ENCODE peak calls at places on chromosomes 4 and X, in four cellular contexts. One of them, this sample, is unnamed.

GRCh38 chrX:71619193-71619592 is 882 bp upstream of the CXCR3 start:
- DNase-seq in fibroblast of lung: no peak
- DNase-seq in GM23338: no peak
- DNase-seq in GM23248: no peak
- DNase-seq in this sample: no peak

GRCh38 chr4:108881190-108881589 is 118.3 kb upstream of the ETNPPL start:
- DNase-seq in GM23338: no peak
- DNase-seq in fibroblast of lung: peak
- DNase-seq in GM23248: peak
- DNase-seq in this sample: peak

GRCh38 chr4:79977131-79977840 is 95.7 kb downstream of the ANTXR2 start:
- DNase-seq in GM23248: no peak
- DNase-seq in GM23338: no peak
- DNase-seq in fibroblast of lung: peak
- DNase-seq in this sample: no peak

GRCh38 chr4:169628579-169628978 is 8.2 kb downstream of the CLCN3 start:
- DNase-seq in fibroblast of lung: no peak
- DNase-seq in GM23248: no peak
- DNase-seq in GM23338: no peak
- DNase-seq in this sample: no peak

GRCh38 chrX:133923113-133923512 is 62.3 kb downstream of the GPC3 start:
- DNase-seq in fibroblast of lung: peak
- DNase-seq in GM23248: peak
- DNase-seq in GM23338: no peak
- DNase-seq in this sample: peak

GRCh38 chrX:39950035-39950688 is 147.6 kb downstream of the BCOR start:
- DNase-seq in fibroblast of lung: no peak
- DNase-seq in GM23338: no peak
- DNase-seq in GM23248: peak
- DNase-seq in this sample: no peak

GRCh38 chr4:153934689-153935017 is 145.8 kb upstream of the SFRP2 start:
- DNase-seq in fibroblast of lung: no peak
- DNase-seq in GM23338: no peak
- DNase-seq in GM23248: peak
- DNase-seq in this sample: no peak

GRCh38 chr4:167897116-167897515 is 195.2 kb upstream of the ANXA10 start:
- DNase-seq in GM23248: no peak
- DNase-seq in GM23338: peak
- DNase-seq in fibroblast of lung: peak
- DNase-seq in this sample: peak

GRCh38 chrX:101409043-101409442 is 1.0 kb downstream of the HNRNPH2 start:
- DNase-seq in GM23338: peak
- DNase-seq in fibroblast of lung: no peak
- DNase-seq in GM23248: peak
- DNase-seq in this sample: no peak

DNA sequence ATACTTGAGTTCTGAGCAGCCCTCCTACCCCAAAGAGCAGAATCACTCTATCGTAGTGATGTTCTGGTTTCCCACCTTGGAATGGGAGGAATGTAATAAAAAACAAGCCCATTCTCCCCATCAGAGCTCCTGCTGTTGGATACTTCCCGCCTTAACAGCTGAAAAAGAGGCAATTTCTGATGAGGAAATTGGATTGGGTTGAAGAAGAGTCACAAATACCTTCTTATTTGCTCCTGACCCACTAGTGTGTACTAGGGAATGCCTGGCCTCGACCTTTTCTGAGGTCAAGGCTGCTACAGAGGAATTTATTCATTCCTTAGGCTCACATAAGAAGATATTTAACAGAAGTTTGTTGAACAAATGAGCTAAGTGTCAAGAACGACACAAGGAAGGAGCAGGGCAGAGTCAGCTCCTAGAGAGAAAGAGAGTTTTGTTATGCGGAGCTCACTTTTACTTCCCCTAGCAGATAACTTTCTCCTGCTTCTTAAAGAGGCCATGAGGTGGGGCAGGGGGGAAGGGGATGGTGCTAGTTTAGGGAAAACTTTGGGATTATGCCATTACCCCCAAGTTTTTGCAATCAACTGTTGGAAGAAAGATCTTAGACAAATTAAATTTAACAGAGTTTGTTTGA is 273.8 kb upstream of the CLNK start:
- DNase-seq in GM23338: peak
- DNase-seq in GM23248: no peak
- DNase-seq in fibroblast of lung: no peak
- DNase-seq in this sample: no peak
- TF ChIP-seq EZH2 in GM23338: no peak
- TF ChIP-seq EZH2 in GM23248: no peak
- TF ChIP-seq EZH2 in fibroblast of lung: no peak
- TF ChIP-seq EZH2 in this sample: no peak

GRCh38 chr4:11427201-11427996 is 1.3 kb downstream of the HS3ST1 start:
- DNase-seq in GM23338: peak
- DNase-seq in GM23248: no peak
- DNase-seq in fibroblast of lung: peak
- DNase-seq in this sample: no peak
- TF ChIP-seq EZH2 in GM23338: no peak
- TF ChIP-seq EZH2 in GM23248: no peak
- TF ChIP-seq EZH2 in fibroblast of lung: peak
- TF ChIP-seq EZH2 in this sample: no peak

GRCh38 chr4:147943159-147943638 is 211.3 kb downstream of the ARHGAP10 start:
- DNase-seq in GM23248: no peak
- DNase-seq in GM23338: no peak
- DNase-seq in fibroblast of lung: no peak
- DNase-seq in this sample: no peak
- TF ChIP-seq EZH2 in GM23248: no peak
- TF ChIP-seq EZH2 in GM23338: no peak
- TF ChIP-seq EZH2 in fibroblast of lung: no peak
- TF ChIP-seq EZH2 in this sample: no peak

GRCh38 chrX:104253567-104254441 is 929 bp downstream of the ESX1 start:
- DNase-seq in GM23338: peak
- DNase-seq in GM23248: peak
- DNase-seq in fibroblast of lung: no peak
- DNase-seq in this sample: no peak
- TF ChIP-seq EZH2 in GM23338: peak
- TF ChIP-seq EZH2 in GM23248: peak
- TF ChIP-seq EZH2 in fibroblast of lung: no peak
- TF ChIP-seq EZH2 in this sample: peak

This sample was measured in A673.